ENCODE peak calls at places on chromosomes 5 and 9, in four cellular contexts. A is HepG2, V is GM12878, O is K562. H is an unnamed sample.

GRCh38 chr5:59584858-59585846 is 308.4 kb downstream of the PDE4D start:
- DNase-seq in A (no peak), V (no peak), O (no peak), H (no peak)

GRCh38 chr9:74577956-74578355 is 80.8 kb downstream of the RORB start:
- DNase-seq in A (peak; percentile 9), V (no peak), O (peak; percentile 4), H (no peak)

GRCh38 chr5:74767579-74767913 is 497 bp downstream of the NSA2 start:
- DNase-seq in A (peak; percentile 16), V (no peak), O (peak; percentile 48), H (peak; percentile 54)

GRCh38 chr5:154211611-154212390 is 21.3 kb downstream of the GALNT10 start:
- DNase-seq in A (no peak), V (no peak), O (no peak), H (no peak)

GRCh38 chr5:119578937-119579336 is 50.4 kb upstream of the FAM170A start:
- DNase-seq in A (peak; percentile 63), V (no peak), O (peak; percentile 55), H (peak; percentile 14)

GRCh38 chr5:79235222-79235577 is 731 bp upstream of the JMY start:
- DNase-seq in A (peak; percentile 75), V (no peak), O (peak; percentile 26), H (peak; percentile 15)

GRCh38 chr9:131473891-131474290 is 28.8 kb upstream of the POMT1 start:
- DNase-seq in A (no peak), V (no peak), O (no peak), H (no peak)

GRCh38 chr9:37212435-37212834 is 92.1 kb downstream of the ZCCHC7 start:
- DNase-seq in A (no peak), V (no peak), O (no peak), H (no peak)

GRCh38 chr9:79555474-79555873 is 16.3 kb upstream of the TLE4 start:
- DNase-seq in A (no peak), V (no peak), O (no peak), H (no peak)

GRCh38 chr9:129995409-129996160 is 47.4 kb downstream of the FNBP1 start:
- DNase-seq in A (no peak), V (no peak), O (peak; percentile 68), H (no peak)

DNA sequence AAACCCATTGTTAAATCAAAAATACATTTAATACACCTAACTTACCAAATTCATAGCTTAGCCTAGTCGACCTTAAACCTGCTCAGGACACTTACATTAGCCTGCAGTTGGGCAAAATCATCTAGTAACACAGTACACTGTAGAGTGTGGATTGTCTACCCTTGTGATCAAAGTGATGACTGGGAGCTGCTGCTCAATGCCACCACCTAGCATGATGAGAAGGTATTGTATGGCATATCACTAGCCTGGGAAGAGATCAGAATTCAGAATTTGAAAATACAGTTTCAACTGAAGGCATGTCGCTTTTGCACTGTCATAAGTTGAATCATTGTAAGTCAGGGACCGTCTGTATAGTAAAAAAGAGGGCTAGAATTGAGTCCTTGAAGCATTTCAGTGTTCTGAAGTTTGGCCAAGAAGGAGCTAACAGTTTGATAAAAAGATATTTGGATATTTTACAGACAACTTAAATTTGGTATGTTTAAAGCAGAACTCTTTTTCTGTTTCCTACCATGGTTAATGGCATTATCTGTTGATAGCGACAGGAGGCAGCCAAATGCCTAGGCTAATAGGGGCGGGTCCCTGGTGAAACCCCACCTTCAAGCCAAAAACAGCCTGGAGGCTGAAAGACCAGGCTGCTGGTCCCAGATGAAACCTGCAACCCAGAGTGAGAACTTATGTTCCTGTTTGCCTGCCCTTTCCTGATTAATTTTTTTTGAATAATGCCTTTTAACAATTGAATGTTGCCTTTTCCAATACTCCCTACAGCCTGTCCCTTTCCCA is 23.0 kb downstream of the SMIM15 start:
- DNase-seq in A (no peak), V (no peak), O (peak; percentile 20), H (peak; percentile 28)
- TF ChIP-seq CTCF in A (peak; percentile 16), V (peak; percentile 17), O (peak; percentile 52), H (peak; percentile 27)

GRCh38 chr9:125646222-125647100 is 60.5 kb downstream of the MAPKAP1 start:
- DNase-seq in A (no peak), V (no peak), O (no peak), H (no peak)
- TF ChIP-seq ESRRA in A (no peak), V (no peak), O (no peak), H (no peak)

DNA sequence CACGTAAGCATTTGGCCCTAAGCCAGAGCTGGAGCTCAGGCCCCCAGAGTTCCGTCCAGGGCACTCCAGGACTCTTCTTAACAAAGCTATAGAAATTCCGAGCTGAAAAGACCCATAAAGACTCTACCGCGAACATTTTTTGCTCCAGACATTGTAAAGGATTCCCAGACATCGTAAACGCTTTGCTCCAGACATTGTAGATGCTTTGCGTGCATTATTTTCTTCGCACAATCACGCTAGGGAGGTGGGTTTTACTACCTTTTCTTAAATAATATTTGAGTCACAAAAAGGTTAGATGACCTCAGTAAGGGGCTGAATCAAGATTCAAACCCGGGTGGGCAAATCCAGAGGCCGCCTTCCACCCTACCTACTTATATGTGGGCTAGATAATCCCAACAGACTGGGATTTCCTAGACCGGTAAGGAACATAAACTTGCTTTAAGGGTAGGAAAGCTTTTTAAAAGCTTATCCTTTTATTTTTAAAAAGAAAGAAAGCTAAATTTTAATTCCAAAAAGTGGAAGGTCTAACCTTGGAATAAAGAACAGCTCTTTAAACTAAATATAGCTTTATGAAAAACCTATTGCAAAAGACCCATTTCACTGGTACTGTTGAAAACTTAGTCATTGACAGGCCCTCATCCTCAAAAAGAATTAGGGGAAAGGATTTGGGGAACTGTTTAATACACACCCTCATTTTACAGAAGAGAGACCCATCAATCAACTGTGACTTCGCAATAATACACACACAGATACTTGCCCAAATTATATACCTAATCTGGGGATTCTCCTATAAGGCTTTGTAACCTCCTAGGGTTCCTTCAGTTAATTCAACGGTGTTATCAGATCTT is 816 bp upstream of the TNIP1 start:
- DNase-seq in A (peak; percentile 65), V (no peak), O (peak; percentile 81), H (no peak)
- TF ChIP-seq MYC in A (no peak), V (no peak), O (no peak), H (no peak)

DNA sequence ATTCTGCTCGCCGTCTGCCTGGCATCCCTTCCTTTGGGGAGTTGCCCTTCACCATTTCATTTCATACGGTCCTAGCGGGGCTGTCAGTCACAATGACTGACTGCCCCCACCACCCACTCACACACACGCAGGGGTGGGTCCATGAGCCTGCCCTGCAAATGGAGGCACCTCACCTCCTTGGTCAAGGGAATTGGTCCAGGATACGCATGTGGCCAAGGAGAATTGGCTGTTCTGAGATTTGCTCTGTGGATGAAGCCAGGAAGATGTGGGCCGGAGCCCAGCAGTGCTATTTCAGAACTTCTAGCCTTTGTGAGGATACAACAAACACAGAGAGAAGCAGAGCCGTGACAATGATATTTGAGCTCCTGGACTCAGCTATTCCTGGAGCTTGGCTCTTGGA is 17.0 kb downstream of the C1QTNF2 start:
- DNase-seq in A (no peak), V (no peak), O (no peak), H (no peak)
- TF ChIP-seq CTCF in A (no peak), V (no peak), O (no peak), H (no peak)

GRCh38 chr5:68479524-68479923 is 264.0 kb downstream of the PIK3R1 start:
- DNase-seq in A (no peak), V (no peak), O (no peak), H (no peak)
- TF ChIP-seq ESRRA in A (no peak), V (no peak), O (no peak), H (no peak)

DNA sequence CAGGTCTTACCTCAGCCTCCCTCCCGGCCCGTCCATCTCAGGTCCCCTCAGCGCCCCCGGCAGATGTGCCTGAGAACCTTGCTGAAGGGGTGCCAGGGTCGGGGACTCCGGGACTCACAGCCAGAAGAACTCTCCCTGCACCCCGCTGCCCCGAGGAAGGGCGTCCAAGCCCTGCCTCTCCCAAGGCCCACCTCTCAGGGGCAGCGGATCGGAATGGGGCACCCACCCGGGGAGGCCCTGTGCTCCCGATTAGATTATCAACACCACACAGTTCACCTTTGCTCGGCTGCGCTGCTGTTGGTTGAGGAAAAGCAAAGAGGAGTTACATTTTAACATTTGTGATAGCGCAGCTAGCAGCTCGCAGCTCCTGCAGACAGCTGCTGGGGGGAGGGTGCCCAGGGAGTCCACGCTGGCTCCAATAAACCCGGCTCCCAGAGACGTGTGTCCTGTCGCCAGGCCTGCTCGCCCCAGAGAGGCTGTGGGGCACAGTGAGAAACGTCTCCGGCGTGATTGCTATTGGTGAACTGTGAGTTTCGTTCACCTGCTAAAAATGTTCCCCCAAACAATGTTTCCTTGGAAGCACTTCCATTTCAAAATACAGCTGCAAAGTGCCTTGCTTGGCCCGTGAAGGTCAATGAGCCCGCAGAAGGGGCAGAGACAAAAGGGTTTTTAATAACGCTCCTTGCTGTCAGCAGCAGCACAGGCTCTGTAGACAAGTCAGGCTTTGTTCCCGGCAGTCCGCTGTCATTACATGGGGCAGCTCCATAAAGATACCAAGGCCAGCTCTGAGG is 18.6 kb upstream of the SLC6A19 start:
- DNase-seq in A (peak; percentile 89), V (no peak), O (peak; percentile 64), H (no peak)
- TF ChIP-seq MYC in A (peak; percentile 36), V (no peak), O (no peak), H (no peak)